ENCODE peak calls at places on chromosomes 4 and X, in five cellular contexts. B is right lobe of liver, D is A549, I is testis, P is esophagus squamous epithelium. M is an unnamed sample.

GRCh38 chr4:42638993-42639392 is 17.9 kb downstream of the ATP8A1 start:
- DNase-seq in B (no peak), D (no peak), I (no peak), P (no peak), M (no peak)

GRCh38 chr4:148514581-148514980 is 72.4 kb upstream of the NR3C2 start:
- DNase-seq in B (no peak), D (no peak), I (no peak), P (no peak), M (no peak)

GRCh38 chrX:53682885-53683555 is 3.5 kb downstream of the HUWE1 start:
- DNase-seq in B (no peak), D (peak), I (peak), P (no peak), M (no peak)

GRCh38 chr4:620201-620600 is 5.2 kb upstream of the PDE6B start:
- DNase-seq in B (peak), D (no peak), I (no peak), P (no peak), M (no peak)

GRCh38 chr4:24244663-24245519 is 339.5 kb downstream of the DHX15 start:
- DNase-seq in B (no peak), D (no peak), I (no peak), P (no peak), M (no peak)

GRCh38 chr4:114729339-114729738 is 130.7 kb downstream of the UGT8 start:
- DNase-seq in B (no peak), D (no peak), I (no peak), P (no peak), M (no peak)

GRCh38 chr4:73189274-73189810 is 69.3 kb downstream of the ANKRD17 start:
- DNase-seq in B (no peak), D (no peak), I (no peak), P (no peak), M (no peak)

GRCh38 chrX:53084043-53084570 is 1.9 kb downstream of the TSPYL2 start:
- DNase-seq in B (no peak), D (no peak), I (no peak), P (no peak), M (no peak)

GRCh38 chr4:183758006-183758734 is 99.1 kb downstream of the TRAPPC11 start:
- DNase-seq in B (peak), D (no peak), I (peak), P (no peak), M (no peak)

GRCh38 chr4:12956026-12956425 is 528.1 kb downstream of the RAB28 start:
- DNase-seq in B (no peak), D (no peak), I (no peak), P (no peak), M (no peak)

GRCh38 chrX:34555481-34555880 is 101.6 kb downstream of the TMEM47 start:
- DNase-seq in B (no peak), D (no peak), I (no peak), P (no peak), M (no peak)

GRCh38 chr4:13698296-13698695 is 70.8 kb upstream of the BOD1L1 start:
- DNase-seq in B (no peak), D (no peak), I (no peak), P (no peak), M (no peak)

GRCh38 chrX:40012800-40013682 is 84.7 kb downstream of the BCOR start:
- DNase-seq in B (peak), D (peak), I (peak), P (no peak), M (peak)

GRCh38 chrX:48927125-48927524 is 8.3 kb upstream of the PIM2 start:
- DNase-seq in B (no peak), D (no peak), I (no peak), P (no peak), M (no peak)

GRCh38 chr4:39613093-39613656 is 25.5 kb downstream of the SMIM14 start:
- DNase-seq in B (no peak), D (no peak), I (no peak), P (no peak), M (no peak)

GRCh38 chrX:71650333-71650969 is 16.9 kb upstream of the LOC101059915 start:
- DNase-seq in B (no peak), D (no peak), I (peak), P (no peak), M (no peak)

GRCh38 chrX:11287505-11287904 is 5.7 kb upstream of the AMELX start:
- DNase-seq in B (no peak), D (no peak), I (no peak), P (no peak), M (no peak)

GRCh38 chr4:1727117-1728031 is 6.1 kb downstream of the TACC3 start:
- DNase-seq in B (peak), D (peak), I (no peak), P (no peak), M (peak)

GRCh38 chr4:19213388-19213787 is 1038.3 kb upstream of the SLIT2 start:
- DNase-seq in B (no peak), D (no peak), I (no peak), P (no peak), M (no peak)

GRCh38 chr4:8592366-8593267 is at the start of gene CPZ:
- DNase-seq in B (no peak), D (no peak), I (peak), P (no peak), M (no peak)

GRCh38 chrX:103175944-103176753 is 38.8 kb upstream of the BEX4 start:
- DNase-seq in B (no peak), D (peak), I (peak), P (no peak), M (peak)

GRCh38 chrX:96314974-96315373 is 369.7 kb upstream of the DIAPH2 start:
- DNase-seq in B (no peak), D (no peak), I (no peak), P (no peak), M (no peak)

GRCh38 chr4:137125011-137125410 is 407.3 kb downstream of the PCDH18 start:
- DNase-seq in B (no peak), D (no peak), I (no peak), P (no peak), M (no peak)

GRCh38 chr4:24824720-24825119 is 29.3 kb downstream of the SOD3 start:
- DNase-seq in B (no peak), D (no peak), I (no peak), P (no peak), M (no peak)

GRCh38 chr4:151841107-151841506 is 80.3 kb upstream of the GATB start:
- DNase-seq in B (no peak), D (no peak), I (no peak), P (no peak), M (no peak)

GRCh38 chrX:29172880-29173279 is 585.6 kb downstream of the IL1RAPL1 start:
- DNase-seq in B (no peak), D (no peak), I (no peak), P (no peak), M (no peak)

GRCh38 chr4:26407466-26407865 is 82.8 kb downstream of the CCKAR start:
- DNase-seq in B (no peak), D (no peak), I (no peak), P (no peak), M (no peak)

GRCh38 chr4:6749340-6750171 is 33.0 kb upstream of the KIAA0232 start:
- DNase-seq in B (peak), D (peak), I (peak), P (peak), M (peak)
- TF ChIP-seq POLR2A in B (peak), D (peak), I (no peak), P (no peak), M (no peak)

DNA sequence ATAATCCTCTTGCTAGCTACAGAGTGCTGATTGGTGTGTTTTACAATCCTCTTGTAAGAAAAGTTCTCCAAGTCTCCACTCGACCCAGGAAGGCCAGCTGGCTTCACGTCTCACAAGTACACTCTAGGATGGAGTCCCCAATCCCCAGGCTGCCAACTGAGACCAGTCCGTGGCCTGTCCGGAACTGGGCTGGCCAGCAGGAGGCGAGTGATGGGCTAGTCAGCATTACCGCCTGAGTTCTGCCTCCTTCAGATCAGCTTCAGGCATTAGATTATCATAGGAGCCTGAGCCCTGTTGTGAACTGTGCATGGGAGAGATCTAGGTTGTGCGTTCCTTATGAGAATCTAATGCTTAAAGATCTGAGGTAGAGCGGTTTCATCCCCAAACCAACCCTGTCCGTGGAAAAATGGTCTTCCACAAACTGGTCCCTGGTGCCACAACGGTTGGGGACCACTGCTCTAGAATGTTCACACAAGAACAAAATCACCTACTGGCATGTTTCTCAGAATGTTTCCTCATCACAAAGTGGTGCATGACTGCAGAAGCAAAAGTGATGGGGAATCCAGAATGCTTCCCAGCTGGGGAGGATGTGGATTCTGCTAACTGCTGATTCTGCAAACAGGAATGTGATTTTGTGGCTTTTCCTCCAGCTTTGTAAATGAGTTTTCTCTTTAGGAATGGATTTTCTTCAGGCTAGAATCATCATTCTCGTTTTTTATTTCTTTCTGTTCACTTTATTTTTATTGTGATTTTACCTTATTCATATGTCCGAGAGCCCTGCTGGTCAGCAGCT is 40.9 kb downstream of the SEPTIN11 start:
- DNase-seq in B (no peak), D (no peak), I (no peak), P (no peak), M (no peak)
- H3K4me3 ChIP-seq in B (no peak), D (no peak), I (no peak), P (no peak), M (no peak)

DNA sequence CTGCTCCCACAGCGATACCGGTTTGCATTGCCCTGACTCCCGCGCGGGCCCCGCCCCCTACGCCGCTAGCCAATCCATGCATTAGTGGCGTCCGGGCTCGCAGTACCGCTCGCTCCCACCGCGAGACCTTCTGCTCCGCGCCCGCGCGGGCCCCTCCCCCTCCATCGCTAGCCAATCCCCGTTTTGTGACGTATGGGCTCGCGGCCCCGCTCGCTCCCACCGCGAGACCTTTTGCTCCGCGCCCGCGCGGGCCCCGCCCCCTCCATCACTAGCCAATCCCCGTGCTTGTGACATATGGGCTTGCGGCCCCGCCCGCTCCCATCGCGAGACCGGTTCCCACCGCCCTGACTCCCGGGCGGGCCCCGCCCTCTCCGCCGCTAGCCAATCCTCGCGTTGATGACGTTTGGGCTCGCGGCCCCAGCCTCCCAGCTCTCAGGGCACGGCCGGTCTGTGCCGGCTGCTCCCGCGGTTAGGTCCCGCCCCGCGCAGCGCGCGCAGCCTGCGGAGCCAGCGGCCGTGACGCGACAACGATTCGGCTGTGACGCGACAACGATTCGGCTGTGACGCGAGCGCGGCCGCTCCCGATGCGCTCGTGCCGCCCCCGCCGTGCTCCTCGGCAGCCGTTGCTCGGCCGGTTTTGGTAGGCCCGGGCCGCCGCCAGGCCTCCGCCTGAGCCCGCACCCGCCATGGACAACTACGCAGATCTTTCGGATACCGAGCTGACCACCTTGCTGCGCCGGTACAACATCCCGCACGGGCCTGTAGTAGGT is at the start of gene EMD:
- DNase-seq in B (peak), D (peak), I (peak), P (peak), M (peak)
- TF ChIP-seq POLR2A in B (peak), D (peak), I (peak), P (no peak), M (no peak)

DNA sequence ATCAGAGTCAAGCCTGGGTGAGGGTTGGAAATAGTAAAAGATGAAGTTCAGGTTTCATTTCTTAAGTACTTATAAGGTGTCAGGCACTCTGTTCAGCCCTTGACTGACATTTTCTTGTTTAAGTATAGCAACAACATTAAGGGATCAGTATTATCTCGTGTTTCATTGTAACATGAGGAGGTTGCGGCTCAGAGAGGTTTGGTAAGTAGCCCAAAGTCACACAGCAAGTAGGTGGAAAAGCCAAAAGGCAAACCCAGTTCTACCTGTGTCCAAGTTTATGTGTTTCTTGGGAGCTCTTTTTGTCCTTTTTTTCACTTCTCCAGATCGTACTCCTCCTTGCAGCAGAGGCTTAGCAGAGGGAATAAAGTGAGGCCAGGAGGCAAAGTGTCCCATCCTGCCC is 337.5 kb upstream of the KLF3 start:
- DNase-seq in B (no peak), D (no peak), I (no peak), P (no peak), M (no peak)
- H3K4me3 ChIP-seq in B (no peak), D (no peak), I (no peak), P (no peak), M (no peak)

DNA sequence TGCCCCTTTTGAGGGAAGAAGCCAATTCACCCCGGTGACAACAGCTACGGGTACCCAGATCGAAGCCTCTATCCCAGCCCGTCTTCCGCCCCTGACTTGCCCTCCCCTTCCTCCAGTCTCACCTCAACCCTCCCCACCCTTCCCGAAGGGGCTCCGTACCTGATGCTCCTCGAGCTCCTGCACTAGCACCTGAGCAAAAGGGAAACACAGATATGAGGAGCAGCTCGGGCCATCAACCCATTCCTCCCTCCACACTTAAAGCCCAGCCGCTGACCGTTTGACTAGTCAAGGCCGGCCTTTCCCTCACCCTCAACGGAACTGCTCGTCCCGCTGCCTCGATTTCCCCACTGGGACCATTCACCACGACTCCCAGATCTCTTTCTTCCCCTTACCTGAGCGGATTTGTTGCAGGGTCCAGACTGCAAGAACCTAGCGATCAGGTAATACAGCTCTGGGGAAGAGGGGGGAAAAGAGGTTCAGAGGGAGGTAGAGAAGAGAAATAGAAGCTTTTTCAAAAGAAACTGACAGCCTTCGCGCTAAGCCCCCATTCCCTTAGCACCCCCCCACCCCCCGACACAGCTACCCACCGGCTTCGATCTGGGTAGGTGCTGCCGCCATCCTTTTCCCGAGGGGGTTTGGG is 703 bp downstream of the BRWD3 start:
- DNase-seq in B (no peak), D (peak), I (peak), P (no peak), M (no peak)
- TF ChIP-seq POLR2A in B (no peak), D (no peak), I (no peak), P (no peak), M (no peak)